ENCODE peak calls at places on chromosomes 4 and X, in four cellular contexts. B is activated CD4-positive, alpha-beta T cell treated with anti-CD3 and anti-CD28 coated beads for 1 hour; O is effector memory CD4-positive, alpha-beta T cell; V is mesendoderm. P is an unnamed sample.

GRCh38 chr4:154189346-154189745 is 302.3 kb downstream of the DCHS2 start:
- DNase-seq in B (no peak), O (no peak), V (peak), P (no peak)

GRCh38 chr4:122992111-122992510 is 69.7 kb upstream of the NUDT6 start:
- DNase-seq in B (no peak), O (no peak), V (no peak), P (no peak)

GRCh38 chr4:185863946-185864345 is 52.0 kb upstream of the SORBS2 start:
- DNase-seq in B (no peak), O (no peak), V (no peak), P (no peak)

GRCh38 chr4:187065836-187066235 is 342.2 kb upstream of the FAT1 start:
- DNase-seq in B (no peak), O (no peak), V (no peak), P (no peak)

GRCh38 chr4:54660591-54660990 is 2.8 kb downstream of the KIT start:
- DNase-seq in B (no peak), O (no peak), V (no peak), P (no peak)

GRCh38 chr4:13933163-13933562 is 305.6 kb upstream of the BOD1L1 start:
- DNase-seq in B (no peak), O (no peak), V (no peak), P (no peak)

GRCh38 chrX:1466971-1467561 is 14.4 kb upstream of the ASMTL start:
- DNase-seq in B (peak), O (peak), V (no peak), P (no peak)

GRCh38 chrX:85365370-85365995 is 14.0 kb downstream of the POF1B start:
- DNase-seq in B (no peak), O (no peak), V (peak), P (no peak)

GRCh38 chrX:29617276-29617675 is 598.1 kb upstream of the MAGEB2 start:
- DNase-seq in B (no peak), O (no peak), V (no peak), P (no peak)

GRCh38 chr4:152535236-152535902 is 523 bp downstream of the FBXW7 start:
- DNase-seq in B (peak), O (peak), V (no peak), P (peak)

GRCh38 chrX:22686138-22686541 is 313.6 kb upstream of the DDX53 start:
- DNase-seq in B (no peak), O (no peak), V (no peak), P (no peak)